ENCODE peak calls at places on chromosome 1, in six cellular contexts. One of them, this sample, is unnamed.

GRCh38 chr1:155867766-155868165 is 8.4 kb downstream of the SYT11 start:
- DNase-seq in IMR-90: no peak
- DNase-seq in lower lobe of right lung: no peak
- DNase-seq in aorta: no peak
- DNase-seq in endodermal cell: no peak
- DNase-seq in mammary epithelial cell: no peak
- DNase-seq in this sample: no peak

GRCh38 chr1:55275151-55275748 is 60.1 kb upstream of the USP24 start:
- DNase-seq in aorta: no peak
- DNase-seq in IMR-90: peak
- DNase-seq in endodermal cell: peak
- DNase-seq in mammary epithelial cell: peak
- DNase-seq in lower lobe of right lung: no peak
- DNase-seq in this sample: peak

GRCh38 chr1:155305881-155306391 is 2.7 kb upstream of the FDPS start:
- DNase-seq in endodermal cell: peak
- DNase-seq in mammary epithelial cell: no peak
- DNase-seq in aorta: no peak
- DNase-seq in lower lobe of right lung: no peak
- DNase-seq in IMR-90: no peak
- DNase-seq in this sample: no peak

GRCh38 chr1:31335007-31335406 is 37.9 kb downstream of the FABP3 start:
- DNase-seq in mammary epithelial cell: peak
- DNase-seq in IMR-90: peak
- DNase-seq in endodermal cell: peak
- DNase-seq in aorta: no peak
- DNase-seq in lower lobe of right lung: no peak
- DNase-seq in this sample: no peak

GRCh38 chr1:160070243-160071163 is 543 bp upstream of the KCNJ10 start:
- DNase-seq in lower lobe of right lung: peak
- DNase-seq in aorta: peak
- DNase-seq in IMR-90: peak
- DNase-seq in endodermal cell: peak
- DNase-seq in mammary epithelial cell: peak
- DNase-seq in this sample: peak

GRCh38 chr1:99084562-99084961 is 79.9 kb upstream of the PLPPR5 start:
- DNase-seq in lower lobe of right lung: no peak
- DNase-seq in aorta: no peak
- DNase-seq in IMR-90: no peak
- DNase-seq in endodermal cell: no peak
- DNase-seq in mammary epithelial cell: no peak
- DNase-seq in this sample: no peak

GRCh38 chr1:190353538-190354101 is 124.0 kb downstream of the BRINP3 start:
- DNase-seq in IMR-90: peak
- DNase-seq in endodermal cell: no peak
- DNase-seq in mammary epithelial cell: peak
- DNase-seq in lower lobe of right lung: no peak
- DNase-seq in aorta: no peak
- DNase-seq in this sample: no peak

GRCh38 chr1:89259283-89259971 is 13.2 kb downstream of the GBP5 start:
- DNase-seq in aorta: no peak
- DNase-seq in lower lobe of right lung: peak
- DNase-seq in endodermal cell: no peak
- DNase-seq in IMR-90: no peak
- DNase-seq in mammary epithelial cell: no peak
- DNase-seq in this sample: no peak

GRCh38 chr1:23477359-23478144 is 6.4 kb downstream of the ASAP3 start:
- DNase-seq in aorta: no peak
- DNase-seq in mammary epithelial cell: peak
- DNase-seq in lower lobe of right lung: no peak
- DNase-seq in IMR-90: no peak
- DNase-seq in endodermal cell: no peak
- DNase-seq in this sample: no peak

GRCh38 chr1:70672333-70672935 is 261.4 kb downstream of the CTH start:
- DNase-seq in endodermal cell: no peak
- DNase-seq in lower lobe of right lung: no peak
- DNase-seq in aorta: no peak
- DNase-seq in IMR-90: no peak
- DNase-seq in mammary epithelial cell: no peak
- DNase-seq in this sample: no peak

GRCh38 chr1:37498872-37499617 is 15.5 kb downstream of the MEAF6 start:
- DNase-seq in endodermal cell: no peak
- DNase-seq in IMR-90: peak
- DNase-seq in lower lobe of right lung: no peak
- DNase-seq in aorta: no peak
- DNase-seq in mammary epithelial cell: peak
- DNase-seq in this sample: no peak

GRCh38 chr1:2248127-2248826 is 20.2 kb downstream of the SKI start:
- DNase-seq in mammary epithelial cell: no peak
- DNase-seq in aorta: no peak
- DNase-seq in endodermal cell: peak
- DNase-seq in lower lobe of right lung: peak
- DNase-seq in IMR-90: no peak
- DNase-seq in this sample: no peak
- H3K27ac ChIP-seq in mammary epithelial cell: no peak
- H3K27ac ChIP-seq in aorta: no peak
- H3K27ac ChIP-seq in endodermal cell: peak
- H3K27ac ChIP-seq in lower lobe of right lung: peak
- H3K27ac ChIP-seq in IMR-90: no peak
- H3K27ac ChIP-seq in this sample: peak

GRCh38 chr1:63506782-63507181 is 16.2 kb downstream of the ITGB3BP start:
- DNase-seq in lower lobe of right lung: no peak
- DNase-seq in mammary epithelial cell: no peak
- DNase-seq in endodermal cell: no peak
- DNase-seq in IMR-90: no peak
- DNase-seq in aorta: no peak
- DNase-seq in this sample: no peak
- H3K27ac ChIP-seq in lower lobe of right lung: no peak
- H3K27ac ChIP-seq in mammary epithelial cell: no peak
- H3K27ac ChIP-seq in endodermal cell: no peak
- H3K27ac ChIP-seq in IMR-90: no peak
- H3K27ac ChIP-seq in aorta: no peak
- H3K27ac ChIP-seq in this sample: no peak

DNA sequence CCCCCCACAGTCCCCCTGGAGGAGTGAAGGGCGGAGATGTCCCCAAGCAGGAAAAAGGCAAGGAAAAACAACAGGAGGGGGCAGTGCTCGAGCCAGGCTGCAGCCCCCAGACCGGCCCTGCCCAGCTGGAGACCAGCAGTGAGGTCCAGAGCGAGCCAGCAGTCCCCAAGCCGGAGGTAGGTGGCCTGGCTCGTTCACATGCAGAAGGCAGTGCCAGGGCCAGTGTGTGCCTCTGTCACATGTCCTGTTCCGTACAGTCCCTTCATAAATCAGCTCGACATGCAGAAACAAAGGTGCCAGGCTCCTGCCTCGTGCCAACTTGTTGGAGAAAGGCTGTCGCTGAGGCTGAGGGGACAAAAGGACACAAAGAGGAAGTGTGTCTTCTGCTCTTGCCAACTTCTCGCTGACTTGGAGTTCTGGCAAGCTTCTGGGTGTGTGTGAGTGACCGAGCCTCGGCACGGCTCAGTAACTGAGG is 24.1 kb upstream of the MPZL1 start:
- DNase-seq in IMR-90: no peak
- DNase-seq in aorta: no peak
- DNase-seq in endodermal cell: no peak
- DNase-seq in mammary epithelial cell: no peak
- DNase-seq in lower lobe of right lung: peak
- DNase-seq in this sample: peak
- H3K27ac ChIP-seq in IMR-90: no peak
- H3K27ac ChIP-seq in aorta: no peak
- H3K27ac ChIP-seq in endodermal cell: no peak
- H3K27ac ChIP-seq in mammary epithelial cell: no peak
- H3K27ac ChIP-seq in lower lobe of right lung: no peak
- H3K27ac ChIP-seq in this sample: peak

GRCh38 chr1:79587229-79587628 is 580.7 kb upstream of the ADGRL4 start:
- DNase-seq in aorta: no peak
- DNase-seq in mammary epithelial cell: no peak
- DNase-seq in lower lobe of right lung: no peak
- DNase-seq in endodermal cell: no peak
- DNase-seq in IMR-90: peak
- DNase-seq in this sample: no peak

GRCh38 chr1:79594121-79594698 is 587.7 kb upstream of the ADGRL4 start:
- DNase-seq in mammary epithelial cell: no peak
- DNase-seq in aorta: no peak
- DNase-seq in endodermal cell: no peak
- DNase-seq in lower lobe of right lung: no peak
- DNase-seq in IMR-90: no peak
- DNase-seq in this sample: no peak

GRCh38 chr1:79588719-79589118 is 582.2 kb upstream of the ADGRL4 start:
- DNase-seq in lower lobe of right lung: no peak
- DNase-seq in endodermal cell: no peak
- DNase-seq in aorta: no peak
- DNase-seq in mammary epithelial cell: no peak
- DNase-seq in IMR-90: no peak
- DNase-seq in this sample: no peak

DNA sequence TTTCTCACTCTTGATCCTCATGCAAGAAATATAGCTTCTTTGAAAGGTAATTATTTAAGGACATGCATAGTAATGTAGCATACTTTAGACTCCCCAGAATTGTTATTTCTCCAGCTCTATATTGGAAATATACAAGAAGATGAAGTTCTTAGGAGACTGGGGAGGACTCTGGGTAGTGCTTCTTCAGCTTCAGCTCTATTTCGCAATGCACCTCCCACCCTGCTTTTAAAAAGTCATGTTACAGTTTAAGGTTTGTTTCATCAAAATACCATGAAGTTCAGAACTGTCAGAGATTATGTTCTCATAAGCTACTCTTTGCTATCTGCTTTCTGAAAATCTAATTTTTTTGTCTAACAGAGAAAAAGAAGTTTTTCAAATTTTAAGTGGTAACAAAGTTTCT is 586.2 kb upstream of the ADGRL4 start:
- DNase-seq in lower lobe of right lung: no peak
- DNase-seq in endodermal cell: no peak
- DNase-seq in aorta: no peak
- DNase-seq in mammary epithelial cell: no peak
- DNase-seq in IMR-90: no peak
- DNase-seq in this sample: no peak
- H3K27ac ChIP-seq in lower lobe of right lung: no peak
- H3K27ac ChIP-seq in endodermal cell: no peak
- H3K27ac ChIP-seq in aorta: no peak
- H3K27ac ChIP-seq in mammary epithelial cell: no peak
- H3K27ac ChIP-seq in IMR-90: no peak
- H3K27ac ChIP-seq in this sample: no peak

GRCh38 chr1:209720826-209721225 is 16.2 kb downstream of the HSD11B1 start:
- DNase-seq in IMR-90: no peak
- DNase-seq in aorta: no peak
- DNase-seq in lower lobe of right lung: no peak
- DNase-seq in endodermal cell: no peak
- DNase-seq in mammary epithelial cell: no peak
- DNase-seq in this sample: no peak

GRCh38 chr1:209717818-209718217 is 13.2 kb downstream of the HSD11B1 start:
- DNase-seq in lower lobe of right lung: no peak
- DNase-seq in IMR-90: no peak
- DNase-seq in aorta: no peak
- DNase-seq in endodermal cell: no peak
- DNase-seq in mammary epithelial cell: no peak
- DNase-seq in this sample: no peak

GRCh38 chr1:209721406-209721805 is 16.8 kb downstream of the HSD11B1 start:
- DNase-seq in lower lobe of right lung: no peak
- DNase-seq in mammary epithelial cell: no peak
- DNase-seq in endodermal cell: no peak
- DNase-seq in IMR-90: no peak
- DNase-seq in aorta: no peak
- DNase-seq in this sample: no peak

GRCh38 chr1:209723265-209723664 is 18.6 kb downstream of the HSD11B1 start:
- DNase-seq in lower lobe of right lung: no peak
- DNase-seq in aorta: no peak
- DNase-seq in mammary epithelial cell: no peak
- DNase-seq in endodermal cell: no peak
- DNase-seq in IMR-90: no peak
- DNase-seq in this sample: no peak

GRCh38 chr1:209720326-209720725 is 15.7 kb downstream of the HSD11B1 start:
- DNase-seq in lower lobe of right lung: no peak
- DNase-seq in endodermal cell: no peak
- DNase-seq in aorta: no peak
- DNase-seq in mammary epithelial cell: no peak
- DNase-seq in IMR-90: peak
- DNase-seq in this sample: no peak
- H3K27ac ChIP-seq in lower lobe of right lung: no peak
- H3K27ac ChIP-seq in endodermal cell: no peak
- H3K27ac ChIP-seq in aorta: no peak
- H3K27ac ChIP-seq in mammary epithelial cell: no peak
- H3K27ac ChIP-seq in IMR-90: no peak
- H3K27ac ChIP-seq in this sample: no peak

DNA sequence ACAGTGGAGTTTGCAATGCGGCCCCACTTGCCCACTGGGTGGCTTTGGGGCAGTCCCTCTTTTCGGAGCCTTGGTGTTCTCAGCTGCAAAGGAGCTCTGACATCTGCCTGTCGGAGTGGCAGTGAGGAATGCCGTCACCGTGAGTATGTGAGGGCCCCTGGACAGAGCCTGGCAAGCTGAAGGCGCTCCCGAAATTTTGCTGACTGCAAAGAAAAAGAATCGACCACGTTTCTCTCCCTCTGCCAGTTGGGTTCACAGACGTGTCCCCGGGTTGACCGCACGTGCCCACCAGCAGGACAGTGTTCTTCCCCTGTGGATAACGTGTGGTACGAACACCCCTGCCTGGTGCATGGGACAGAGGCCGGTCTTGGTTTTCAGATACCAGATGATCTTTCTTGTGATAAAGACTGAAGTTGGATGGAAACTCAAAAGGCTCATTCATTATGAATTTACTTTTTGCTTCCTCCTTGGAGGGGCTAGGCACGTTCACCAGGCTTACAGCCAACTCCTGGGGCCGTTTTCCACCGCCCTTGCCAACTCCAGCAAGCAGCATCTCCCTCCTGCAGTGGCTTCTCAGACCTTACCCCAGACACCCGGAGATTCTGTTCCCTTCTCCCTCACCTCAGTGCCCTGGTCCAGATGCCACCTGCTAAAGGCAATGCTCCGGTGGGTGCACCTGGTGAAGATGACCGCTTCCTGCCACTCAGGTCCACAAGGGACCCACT is 29.7 kb downstream of the ECE1 start:
- DNase-seq in mammary epithelial cell: no peak
- DNase-seq in IMR-90: no peak
- DNase-seq in lower lobe of right lung: no peak
- DNase-seq in aorta: no peak
- DNase-seq in endodermal cell: no peak
- DNase-seq in this sample: no peak
- H3K27ac ChIP-seq in mammary epithelial cell: no peak
- H3K27ac ChIP-seq in IMR-90: no peak
- H3K27ac ChIP-seq in lower lobe of right lung: peak
- H3K27ac ChIP-seq in aorta: peak
- H3K27ac ChIP-seq in endodermal cell: no peak
- H3K27ac ChIP-seq in this sample: no peak

DNA sequence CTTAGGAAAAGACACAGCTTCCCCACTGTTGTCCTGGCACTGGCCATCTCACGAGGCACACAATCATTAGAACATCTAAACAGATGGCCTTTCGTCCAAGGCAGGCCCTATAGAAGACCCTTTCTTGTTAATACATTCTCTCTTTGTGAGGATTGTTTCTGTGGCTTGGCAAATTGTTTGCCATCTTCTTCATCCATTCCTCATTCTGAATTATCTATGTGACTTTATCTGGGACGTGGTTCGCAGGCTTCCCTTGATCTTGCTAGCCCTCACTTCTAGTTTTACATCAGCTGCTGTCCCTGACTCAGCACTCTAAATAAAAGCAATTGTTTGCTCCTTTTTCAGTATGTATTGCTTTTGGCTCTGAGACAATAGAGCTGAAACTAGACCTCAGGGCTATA is 101.1 kb upstream of the ZC3H11B start:
- DNase-seq in endodermal cell: no peak
- DNase-seq in IMR-90: no peak
- DNase-seq in mammary epithelial cell: no peak
- DNase-seq in aorta: no peak
- DNase-seq in lower lobe of right lung: no peak
- DNase-seq in this sample: peak
- H3K27ac ChIP-seq in endodermal cell: peak
- H3K27ac ChIP-seq in IMR-90: no peak
- H3K27ac ChIP-seq in mammary epithelial cell: no peak
- H3K27ac ChIP-seq in aorta: no peak
- H3K27ac ChIP-seq in lower lobe of right lung: no peak
- H3K27ac ChIP-seq in this sample: peak